ENCODE peak calls at places on chromosomes 6 and 20, in four cellular contexts. Q is HCT116, U is H1, Y is K562. R is an unnamed sample.

GRCh38 chr6:32668226-32668747 is 1.8 kb upstream of the HLA-DQB1 start:
- DNase-seq in Q (peak; percentile 41), U (no peak), Y (no peak), R (peak; percentile 95)

GRCh38 chr20:21235713-21236445 is 67.3 kb upstream of the XRN2 start:
- DNase-seq in Q (peak; percentile 51), U (peak; percentile 88), Y (peak; percentile 56), R (no peak)

GRCh38 chr6:105650367-105650766 is 247.5 kb upstream of the PREP start:
- DNase-seq in Q (no peak), U (no peak), Y (no peak), R (no peak)

GRCh38 chr20:35398660-35399144 is 13.1 kb downstream of the UQCC1 start:
- DNase-seq in Q (no peak), U (no peak), Y (no peak), R (no peak)

GRCh38 chr6:98116513-98116912 is 717.9 kb upstream of the POU3F2 start:
- DNase-seq in Q (no peak), U (no peak), Y (no peak), R (no peak)

GRCh38 chr6:53714888-53715287 is 49.3 kb upstream of the KLHL31 start:
- DNase-seq in Q (no peak), U (no peak), Y (no peak), R (no peak)

GRCh38 chr6:6825986-6826901 is 237.7 kb downstream of the LY86 start:
- DNase-seq in Q (no peak), U (no peak), Y (no peak), R (peak; percentile 69)

GRCh38 chr6:24215068-24215467 is 89.1 kb downstream of the NRSN1 start:
- DNase-seq in Q (no peak), U (no peak), Y (no peak), R (no peak)

GRCh38 chr6:123448306-123448884 is 188.4 kb downstream of the TRDN start:
- DNase-seq in Q (no peak), U (no peak), Y (peak; percentile 2), R (no peak)

GRCh38 chr6:163085426-163085825 is 329.1 kb upstream of the QKI start:
- DNase-seq in Q (no peak), U (no peak), Y (no peak), R (no peak)

GRCh38 chr20:15827628-15828027 is 745.6 kb downstream of the KIF16B start:
- DNase-seq in Q (no peak), U (no peak), Y (no peak), R (no peak)

GRCh38 chr6:135054238-135054574 is 416 bp downstream of the HBS1L start:
- DNase-seq in Q (no peak), U (no peak), Y (peak; percentile 53), R (no peak)

GRCh38 chr6:118843685-118844390 is 50.1 kb upstream of the ASF1A start:
- DNase-seq in Q (no peak), U (no peak), Y (no peak), R (peak; percentile 69)

DNA sequence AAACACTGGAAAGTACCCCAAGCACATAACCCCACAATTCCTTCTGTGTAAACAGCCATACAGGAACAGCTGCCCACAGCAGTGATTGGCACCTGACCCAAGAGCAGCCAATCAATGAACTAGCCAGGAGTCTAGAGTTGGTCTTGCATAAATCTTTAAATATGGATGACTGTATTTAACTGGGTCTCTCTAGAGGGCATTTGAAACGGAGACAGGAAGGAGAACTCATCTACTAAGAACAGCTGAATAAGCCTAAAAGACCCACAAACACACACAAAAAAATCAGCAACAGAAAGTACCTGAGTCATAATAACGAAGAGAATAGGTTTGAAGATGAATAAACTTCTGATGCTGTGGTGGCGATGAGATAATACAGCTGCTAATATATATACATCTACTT is 49.0 kb upstream of the ASF1A start:
- DNase-seq in Q (no peak), U (no peak), Y (no peak), R (peak; percentile 20)
- TF ChIP-seq EGR1 in Q (no peak), U (no peak), Y (no peak), R (no peak)

GRCh38 chr6:145028144-145028818 is 707.0 kb downstream of the EPM2A start:
- DNase-seq in Q (peak; percentile 71), U (no peak), Y (peak; percentile 59), R (no peak)
- TF ChIP-seq EGR1 in Q (peak; percentile 32), U (no peak), Y (no peak), R (no peak)

DNA sequence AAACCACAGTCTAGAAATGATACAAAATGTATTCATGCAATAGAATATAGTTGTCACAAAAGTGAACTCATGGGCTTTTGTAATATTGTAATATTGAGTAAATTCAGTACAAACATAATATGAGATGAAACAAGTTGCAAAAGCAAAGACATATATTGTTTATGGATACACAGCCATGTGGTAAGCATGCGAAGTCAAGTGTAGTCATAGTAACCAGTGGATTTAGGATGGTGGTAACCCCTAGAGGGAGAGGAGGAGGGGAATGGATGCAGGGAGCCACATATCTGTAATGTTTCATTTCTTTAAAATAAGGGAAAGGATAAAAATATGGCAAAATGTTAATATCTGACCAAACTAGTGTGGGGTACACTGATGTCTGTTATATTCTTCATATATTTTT is 47.4 kb downstream of the ARMC2 start:
- DNase-seq in Q (no peak), U (no peak), Y (no peak), R (no peak)
- TF ChIP-seq EGR1 in Q (no peak), U (no peak), Y (no peak), R (no peak)

GRCh38 chr20:56393133-56393472 is 658 bp downstream of the CSTF1 start:
- DNase-seq in Q (no peak), U (no peak), Y (no peak), R (no peak)
- TF ChIP-seq EGR1 in Q (no peak), U (no peak), Y (no peak), R (no peak)

GRCh38 chr6:1606533-1607235 is 3.0 kb upstream of the FOXC1 start:
- DNase-seq in Q (no peak), U (no peak), Y (no peak), R (no peak)

GRCh38 chr6:1603708-1604346 is 5.9 kb upstream of the FOXC1 start:
- DNase-seq in Q (no peak), U (no peak), Y (no peak), R (no peak)

GRCh38 chr6:1605822-1606532 is 3.7 kb upstream of the FOXC1 start:
- DNase-seq in Q (no peak), U (no peak), Y (no peak), R (no peak)

GRCh38 chr6:1604347-1604990 is 5.2 kb upstream of the FOXC1 start:
- DNase-seq in Q (no peak), U (peak; percentile 93), Y (peak; percentile 72), R (no peak)

GRCh38 chr6:1604991-1605821 is 4.5 kb upstream of the FOXC1 start:
- DNase-seq in Q (no peak), U (no peak), Y (no peak), R (no peak)
- TF ChIP-seq EGR1 in Q (no peak), U (no peak), Y (no peak), R (no peak)

GRCh38 chr6:90131614-90132423 is 164.8 kb downstream of the BACH2 start:
- DNase-seq in Q (no peak), U (no peak), Y (no peak), R (no peak)
- TF ChIP-seq EGR1 in Q (no peak), U (no peak), Y (no peak), R (no peak)

GRCh38 chr20:24420567-24420966 is 48.9 kb upstream of the SYNDIG1 start:
- DNase-seq in Q (no peak), U (no peak), Y (no peak), R (no peak)

GRCh38 chr20:24421071-24421470 is 48.4 kb upstream of the SYNDIG1 start:
- DNase-seq in Q (no peak), U (no peak), Y (no peak), R (no peak)

GRCh38 chr20:24418731-24419130 is 50.7 kb upstream of the SYNDIG1 start:
- DNase-seq in Q (no peak), U (no peak), Y (no peak), R (no peak)

GRCh38 chr20:24422361-24422760 is 47.1 kb upstream of the SYNDIG1 start:
- DNase-seq in Q (no peak), U (no peak), Y (no peak), R (no peak)

DNA sequence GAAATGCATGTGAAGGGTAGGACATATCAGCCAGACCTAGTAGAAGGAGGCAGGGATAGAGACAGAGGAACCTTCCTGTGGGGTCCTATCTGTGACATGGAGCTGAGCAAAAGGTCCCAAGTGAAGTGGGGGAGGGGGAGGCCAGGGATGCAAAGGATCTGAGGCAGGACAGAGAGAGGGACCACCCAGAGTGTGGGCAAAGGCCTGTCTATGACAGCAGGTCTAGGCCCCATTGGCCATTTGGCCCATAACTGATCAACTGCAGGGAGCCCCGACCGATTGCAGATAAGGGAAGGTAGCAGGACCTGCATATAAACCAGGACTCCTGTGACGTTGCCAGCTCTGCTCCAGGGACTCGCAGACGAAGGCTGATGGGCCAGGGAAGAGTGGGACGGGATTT is 49.6 kb upstream of the SYNDIG1 start:
- DNase-seq in Q (no peak), U (no peak), Y (no peak), R (no peak)
- TF ChIP-seq EGR1 in Q (no peak), U (no peak), Y (no peak), R (no peak)

DNA sequence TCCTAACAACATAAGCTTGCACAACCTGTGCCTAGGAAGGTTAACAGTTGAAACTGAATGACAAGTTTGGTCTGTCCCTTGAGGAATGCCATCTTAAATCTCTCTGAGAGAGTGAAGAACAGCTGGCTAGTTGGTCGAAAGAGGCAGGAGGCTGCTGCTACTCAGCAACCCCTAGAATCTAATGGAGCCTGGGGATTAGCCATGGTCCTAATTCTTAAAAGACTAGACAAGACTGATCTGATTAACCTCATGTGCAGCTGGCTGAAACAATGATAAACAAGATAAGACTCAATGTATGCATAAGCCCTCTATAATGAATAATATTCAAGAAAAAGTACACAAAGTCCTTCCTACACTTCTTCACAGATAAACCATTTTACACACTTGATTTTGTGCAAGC is 69.5 kb downstream of the DST start:
- DNase-seq in Q (no peak), U (no peak), Y (no peak), R (no peak)
- TF ChIP-seq EGR1 in Q (no peak), U (no peak), Y (no peak), R (no peak)

GRCh38 chr6:167493310-167493709 is 168.4 kb downstream of the TTLL2 start:
- DNase-seq in Q (no peak), U (no peak), Y (no peak), R (no peak)

GRCh38 chr6:167495506-167496391 is 170.9 kb downstream of the TTLL2 start:
- DNase-seq in Q (no peak), U (no peak), Y (no peak), R (no peak)

GRCh38 chr6:167494698-167495435 is 170.0 kb downstream of the TTLL2 start:
- DNase-seq in Q (no peak), U (no peak), Y (no peak), R (no peak)

GRCh38 chr6:167492096-167492449 is 167.2 kb downstream of the TTLL2 start:
- DNase-seq in Q (no peak), U (no peak), Y (no peak), R (no peak)

GRCh38 chr6:167493961-167494697 is 169.2 kb downstream of the TTLL2 start:
- DNase-seq in Q (no peak), U (no peak), Y (no peak), R (no peak)
- TF ChIP-seq EGR1 in Q (no peak), U (no peak), Y (no peak), R (no peak)

R was measured in GM12878.